ENCODE peak calls at places on chromosomes 1 and 21, in five cellular contexts. Q, S, L, H and O are unnamed samples.

GRCh38 chr1:208803371-208803811 is 559.2 kb upstream of the PLXNA2 start:
- ATAC-seq in H (no peak), S (no peak), L (no peak), Q (no peak), O (no peak)

GRCh38 chr1:16205891-16206546 is 6.4 kb downstream of the ARHGEF19 start:
- ATAC-seq in H (peak; percentile 34), S (peak; percentile 14), Q (peak; percentile 7), L (peak; percentile 2), O (no peak)

GRCh38 chr1:7521803-7522202 is 249.3 kb upstream of the VAMP3 start:
- ATAC-seq in H (no peak), Q (no peak), L (no peak), S (no peak), O (no peak)

GRCh38 chr1:235290740-235291502 is 37.1 kb downstream of the ARID4B start:
- ATAC-seq in S (no peak), H (peak; percentile 25), Q (no peak), L (no peak), O (no peak)

GRCh38 chr21:37414292-37415253 is 48.0 kb downstream of the DYRK1A start:
- ATAC-seq in S (no peak), H (peak; percentile 12), Q (no peak), L (peak; percentile 57), O (peak; percentile 30)

GRCh38 chr1:6025269-6026094 is 20.2 kb upstream of the KCNAB2 start:
- ATAC-seq in H (no peak), S (peak; percentile 60), L (peak; percentile 28), Q (peak; percentile 87), O (no peak)

GRCh38 chr1:84286071-84286470 is 15.4 kb upstream of the SAMD13 start:
- ATAC-seq in Q (no peak), H (no peak), S (no peak), L (no peak), O (no peak)

GRCh38 chr1:60132985-60133673 is 59.6 kb upstream of the C1orf87 start:
- ATAC-seq in L (peak; percentile 31), Q (no peak), H (no peak), S (no peak), O (no peak)

GRCh38 chr21:34796518-34797201 is 127.9 kb downstream of the CLIC6 start:
- ATAC-seq in Q (no peak), H (no peak), S (no peak), L (no peak), O (no peak)

GRCh38 chr1:201404722-201405483 is 5.8 kb upstream of the LAD1 start:
- ATAC-seq in H (no peak), Q (peak; percentile 34), S (no peak), L (no peak), O (no peak)

GRCh38 chr1:219113261-219113660 is 60.4 kb upstream of the LYPLAL1 start:
- ATAC-seq in H (no peak), S (no peak), L (no peak), Q (no peak), O (no peak)

GRCh38 chr1:235043234-235043633 is 85.4 kb downstream of the TOMM20 start:
- ATAC-seq in H (no peak), Q (no peak), L (no peak), S (no peak), O (no peak)

GRCh38 chr1:186054013-186054412 is 319.8 kb downstream of the HMCN1 start:
- ATAC-seq in S (no peak), H (peak; percentile 85), L (no peak), Q (no peak), O (no peak)

GRCh38 chr1:2969011-2969869 is 52.0 kb upstream of the ACTRT2 start:
- ATAC-seq in S (no peak), L (no peak), Q (no peak), H (no peak), O (no peak)

GRCh38 chr21:44272231-44272858 is 10.6 kb upstream of the DNMT3L start:
- ATAC-seq in S (no peak), L (no peak), H (no peak), Q (no peak), O (no peak)

GRCh38 chr1:7460807-7461206 is 310.3 kb upstream of the VAMP3 start:
- ATAC-seq in S (no peak), Q (no peak), H (peak; percentile 50), L (no peak), O (no peak)

GRCh38 chr1:9129391-9130041 is 614 bp upstream of the GPR157 start:
- ATAC-seq in L (peak; percentile 66), H (peak; percentile 97), Q (peak; percentile 82), S (peak; percentile 81), O (peak; percentile 54)

GRCh38 chr1:116988908-116989307 is 12.7 kb upstream of the CD101 start:
- ATAC-seq in S (no peak), H (no peak), Q (no peak), L (no peak), O (no peak)

GRCh38 chr1:200917291-200917817 is 22.7 kb downstream of the INAVA start:
- ATAC-seq in S (peak; percentile 54), H (no peak), Q (no peak), L (no peak), O (no peak)

GRCh38 chr1:46517010-46517600 is 27.5 kb downstream of the DMBX1 start:
- ATAC-seq in H (peak; percentile 70), Q (no peak), L (no peak), S (no peak), O (no peak)

GRCh38 chr21:28066051-28066450 is 926.6 kb downstream of the LTN1 start:
- ATAC-seq in S (no peak), H (no peak), L (peak; percentile 63), Q (no peak), O (no peak)

GRCh38 chr1:177311111-177311510 is 140.4 kb downstream of the BRINP2 start:
- ATAC-seq in Q (no peak), L (no peak), S (no peak), H (no peak), O (no peak)

GRCh38 chr1:172465617-172466016 is 21.7 kb upstream of the PIGC start:
- ATAC-seq in S (no peak), Q (no peak), H (no peak), L (no peak), O (no peak)

GRCh38 chr1:115829023-115829674 is 11.8 kb downstream of the NHLH2 start:
- ATAC-seq in Q (peak; percentile 92), S (no peak), L (no peak), H (peak; percentile 41), O (no peak)

GRCh38 chr1:43596579-43596978 is 53.4 kb upstream of the KDM4A start:
- ATAC-seq in Q (no peak), H (no peak), S (no peak), L (peak; percentile 22), O (no peak)

GRCh38 chr1:7000720-7001119 is 215.5 kb downstream of the CAMTA1 start:
- ATAC-seq in Q (no peak), L (peak; percentile 59), S (no peak), H (no peak), O (no peak)